ENCODE peak calls at places on chromosome X, in nine cellular contexts. S is HepG2, M is GM23248, E is fibroblast of lung, O is trophoblast cell, R is astrocyte, J is PC-3, H is neuronal stem cell, A is keratinocyte. G is an unnamed sample.
A peak's percentile ranks its signal among the peaks of the same experiment; 100 is the strongest.

GRCh38 chrX:1239681-1240142 is 27.3 kb upstream of the CRLF2 start:
- DNase-seq in J (no peak), E (no peak), A (no peak), H (no peak), M (no peak), S (no peak), O (peak; percentile 51), R (no peak), G (no peak)

GRCh38 chrX:150456941-150457340 is 93.8 kb downstream of the MAMLD1 start:
- DNase-seq in J (no peak), M (no peak), O (no peak), R (no peak), S (no peak), A (no peak), E (no peak), H (no peak), G (no peak)

GRCh38 chrX:356385-357034 is 30.2 kb downstream of the PPP2R3B start:
- DNase-seq in A (no peak), M (peak; percentile 77), S (no peak), H (no peak), R (peak; percentile 96), O (no peak), J (peak; percentile 40), E (no peak), G (no peak)

GRCh38 chrX:32483534-32484136 is 727.7 kb downstream of the DMD start:
- DNase-seq in M (peak; percentile 4), E (peak; percentile 16), A (no peak), R (no peak), O (peak; percentile 2), H (no peak), S (no peak), J (peak; percentile 23), G (no peak)

GRCh38 chrX:103585421-103586313 is at the start of gene TCEAL4:
- DNase-seq in R (no peak), J (peak; percentile 31), E (peak; percentile 23), H (no peak), O (peak; percentile 40), S (no peak), A (no peak), M (peak; percentile 64), G (no peak)

GRCh38 chrX:43949669-43950068 is 23.5 kb downstream of the NDP start:
- DNase-seq in M (peak; percentile 42), S (peak; percentile 10), J (peak; percentile 46), H (no peak), E (no peak), O (peak; percentile 43), A (no peak), R (no peak), G (no peak)

GRCh38 chrX:25941087-25941486 is 197.1 kb upstream of the MAGEB18 start:
- DNase-seq in O (no peak), S (no peak), J (peak; percentile 26), A (peak; percentile 23), H (no peak), E (peak; percentile 3), M (no peak), R (peak; percentile 16), G (no peak)

GRCh38 chrX:30607155-30607554 is 29.6 kb upstream of the TASL start:
- DNase-seq in J (no peak), M (no peak), R (no peak), E (peak; percentile 42), H (no peak), A (no peak), S (no peak), O (no peak), G (no peak)

GRCh38 chrX:65686246-65686645 is 18.8 kb downstream of the MSN start:
- DNase-seq in E (no peak), R (no peak), O (no peak), A (no peak), J (no peak), M (no peak), H (no peak), S (no peak), G (no peak)

GRCh38 chrX:17689971-17690409 is 47.3 kb upstream of the SCML1 start:
- DNase-seq in H (peak; percentile 40), M (peak; percentile 66), J (peak; percentile 77), O (peak; percentile 76), S (peak; percentile 35), E (peak; percentile 75), R (peak; percentile 40), A (no peak), G (peak; percentile 31)

GRCh38 chrX:13256562-13256961 is 63.3 kb downstream of the ATXN3L start:
- DNase-seq in S (no peak), A (no peak), O (no peak), J (no peak), H (no peak), M (no peak), R (no peak), E (no peak), G (no peak)

GRCh38 chrX:110987292-110987691 is 108.7 kb upstream of the PAK3 start:
- DNase-seq in M (peak; percentile 6), S (no peak), J (peak; percentile 16), E (no peak), R (no peak), O (no peak), A (no peak), H (no peak), G (no peak)

GRCh38 chrX:53073115-53073581 is 9.0 kb upstream of the TSPYL2 start:
- DNase-seq in J (no peak), E (no peak), H (no peak), O (no peak), A (no peak), S (no peak), R (no peak), M (no peak), G (no peak)

GRCh38 chrX:86348669-86349068 is 200.4 kb downstream of the DACH2 start:
- DNase-seq in R (no peak), O (no peak), A (no peak), J (no peak), E (no peak), M (no peak), S (peak; percentile 10), H (no peak), G (no peak)

GRCh38 chrX:20315140-20315539 is 48.4 kb upstream of the RPS6KA3 start:
- DNase-seq in A (peak; percentile 13), S (no peak), M (no peak), H (no peak), E (no peak), O (no peak), R (no peak), J (no peak), G (no peak)

GRCh38 chrX:20312018-20312417 is 45.3 kb upstream of the RPS6KA3 start:
- DNase-seq in E (no peak), S (no peak), A (no peak), O (no peak), H (no peak), R (no peak), J (no peak), M (no peak), G (no peak)

GRCh38 chrX:20311505-20311904 is 44.8 kb upstream of the RPS6KA3 start:
- DNase-seq in A (no peak), E (no peak), O (no peak), H (no peak), J (no peak), M (no peak), S (no peak), R (no peak), G (no peak)

GRCh38 chrX:20317873-20318272 is 51.2 kb upstream of the RPS6KA3 start:
- DNase-seq in R (peak; percentile 6), H (no peak), S (no peak), J (no peak), E (no peak), O (no peak), M (no peak), A (no peak), G (no peak)

GRCh38 chrX:20313889-20314288 is 47.2 kb upstream of the RPS6KA3 start:
- DNase-seq in E (no peak), H (no peak), R (no peak), O (no peak), J (no peak), S (no peak), M (no peak), A (no peak), G (no peak)
- H2AFZ ChIP-seq in E (no peak overlapping the region), H (no peak overlapping the region), R (no peak overlapping the region), O (no peak overlapping the region), J (no peak overlapping the region), S (no peak overlapping the region), M (no peak overlapping the region), A (no peak overlapping the region), G (no peak overlapping the region)

GRCh38 chrX:24081661-24082154 is 27.0 kb downstream of the EIF2S3 start:
- DNase-seq in A (no peak), S (peak; percentile 44), O (peak; percentile 54), R (peak; percentile 27), M (peak; percentile 65), J (peak; percentile 72), H (peak; percentile 3), E (peak; percentile 76), G (peak; percentile 77)
- H2AFZ ChIP-seq in A (no peak overlapping the region), S (no peak overlapping the region), O (no peak overlapping the region), R (no peak overlapping the region), M (no peak overlapping the region), J (no peak overlapping the region), H (no peak overlapping the region), E (no peak overlapping the region), G (no peak overlapping the region)

GRCh38 chrX:48919947-48920712 is 1.3 kb upstream of the PIM2 start:
- DNase-seq in M (no peak), S (no peak), O (no peak), R (no peak), H (no peak), E (no peak), J (no peak), A (no peak), G (no peak)

GRCh38 chrX:48919360-48919821 is 567 bp upstream of the PIM2 start:
- DNase-seq in M (peak; percentile 40), O (no peak), H (no peak), R (no peak), A (no peak), J (no peak), E (no peak), S (no peak), G (no peak)

GRCh38 chrX:48917139-48917980 is 1.5 kb downstream of the PIM2 start:
- DNase-seq in A (no peak), E (peak; percentile 89), O (peak; percentile 91), J (peak; percentile 93), M (peak; percentile 88), S (peak; percentile 88), R (peak; percentile 56), H (peak; percentile 90), G (peak; percentile 75)

GRCh38 chrX:48918644-48919340 is at the start of gene PIM2:
- DNase-seq in S (peak; percentile 90), R (peak; percentile 80), J (peak; percentile 95), E (peak; percentile 77), M (peak; percentile 82), H (peak; percentile 87), O (peak; percentile 83), A (no peak), G (peak; percentile 64)

DNA sequence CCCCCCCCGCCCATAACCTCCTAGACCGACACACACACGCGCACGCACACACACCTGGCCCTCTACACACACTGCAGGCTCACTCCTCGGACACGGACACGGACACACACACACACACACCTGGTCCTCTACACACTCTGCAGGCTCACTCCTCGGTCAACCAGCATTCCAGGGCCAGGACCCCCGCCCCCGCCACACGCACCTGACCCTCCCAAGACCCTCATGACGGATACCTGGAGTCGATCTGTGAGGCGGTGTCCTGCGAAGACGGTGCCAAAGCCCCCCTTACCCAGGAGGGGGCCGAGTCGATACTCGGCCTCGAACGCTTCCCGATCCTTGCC is 551 bp downstream of the PIM2 start:
- DNase-seq in R (no peak), M (no peak), H (no peak), J (no peak), E (no peak), A (no peak), S (no peak), O (no peak), G (no peak)
- H2AFZ ChIP-seq in R (no peak overlapping the region), M (no peak overlapping the region), H (peak overlapping the region; percentile 79), J (peak overlapping the region; percentile 48), E (no peak overlapping the region), A (no peak overlapping the region), S (no peak overlapping the region), O (peak overlapping the region; percentile 66), G (peak overlapping the region; percentile 52)

GRCh38 chrX:21963226-21963625 is 22.7 kb downstream of the SMS start:
- DNase-seq in E (no peak), H (no peak), O (no peak), S (no peak), M (no peak), A (no peak), J (no peak), R (no peak), G (no peak)
- H2AFZ ChIP-seq in E (no peak overlapping the region), H (no peak overlapping the region), O (no peak overlapping the region), S (no peak overlapping the region), M (no peak overlapping the region), A (no peak overlapping the region), J (no peak overlapping the region), R (no peak overlapping the region), G (no peak overlapping the region)

G was measured in PC-9.